ENCODE peak calls at places on chromosomes 2 and 18, in five cellular contexts. D, H, V, P and Q are unnamed samples.

GRCh38 chr2:207925601-207926000 is 99.7 kb downstream of the PLEKHM3 start:
- DNase-seq in H (no peak), P (no peak), D (no peak), V (no peak), Q (no peak)

GRCh38 chr2:189178007-189178406 is 1.6 kb downstream of the COL5A2 start:
- DNase-seq in H (no peak), P (no peak), D (no peak), V (no peak), Q (no peak)

GRCh38 chr18:74505776-74506175 is 9.6 kb downstream of the CNDP2 start:
- DNase-seq in V (no peak), D (no peak), P (no peak), H (no peak), Q (no peak)

GRCh38 chr2:20612835-20613341 is 38.0 kb downstream of the HS1BP3 start:
- DNase-seq in H (no peak), V (no peak), P (no peak), D (no peak), Q (peak; percentile 23)

GRCh38 chr2:217789736-217790181 is 213.0 kb downstream of the TNS1 start:
- DNase-seq in V (no peak), D (no peak), H (no peak), P (no peak), Q (peak; percentile 65)

GRCh38 chr2:54728669-54729120 is 5.2 kb downstream of the EML6 start:
- DNase-seq in H (no peak), P (peak; percentile 51), V (no peak), D (no peak), Q (no peak)

GRCh38 chr2:96135171-96135570 is 3.1 kb downstream of the ASTL start:
- DNase-seq in V (no peak), P (no peak), H (no peak), D (no peak), Q (no peak)

GRCh38 chr2:215851091-215851490 is 162.3 kb downstream of the MREG start:
- DNase-seq in H (no peak), D (no peak), V (no peak), P (no peak), Q (no peak)

GRCh38 chr18:28003451-28003850 is 173.5 kb downstream of the CDH2 start:
- DNase-seq in V (no peak), P (no peak), D (no peak), H (no peak), Q (no peak)

GRCh38 chr2:1730047-1730937 is 14.0 kb downstream of the PXDN start:
- DNase-seq in V (peak; percentile 48), P (peak; percentile 61), H (peak; percentile 64), D (no peak), Q (peak; percentile 19)

GRCh38 chr18:78753240-78753639 is 226.4 kb upstream of the SALL3 start:
- DNase-seq in D (no peak), P (no peak), V (no peak), H (no peak), Q (no peak)

GRCh38 chr2:207394812-207395534 is 134.8 kb upstream of the CREB1 start:
- DNase-seq in D (no peak), H (no peak), P (peak; percentile 93), V (peak; percentile 15), Q (no peak)

GRCh38 chr18:49447810-49448745 is 12.4 kb downstream of the DYM start:
- DNase-seq in D (peak; percentile 16), H (peak; percentile 22), V (no peak), P (peak; percentile 54), Q (no peak)

GRCh38 chr18:48049757-48050156 is 119.3 kb upstream of the SMAD2 start:
- DNase-seq in H (no peak), D (no peak), V (no peak), P (no peak), Q (no peak)

GRCh38 chr18:13934058-13934457 is 18.7 kb upstream of the MC2R start:
- DNase-seq in V (no peak), P (no peak), D (no peak), H (no peak), Q (no peak)

GRCh38 chr18:50011813-50012445 is 183.0 kb downstream of the MYO5B start:
- DNase-seq in D (no peak), H (no peak), V (no peak), P (no peak), Q (no peak)

GRCh38 chr2:143205106-143205764 is 76.0 kb downstream of the ARHGAP15 start:
- DNase-seq in P (no peak), H (no peak), V (no peak), D (no peak), Q (no peak)

GRCh38 chr2:103963331-103963730 is 890.6 kb upstream of the POU3F3 start:
- DNase-seq in D (no peak), P (no peak), H (no peak), V (no peak), Q (no peak)

GRCh38 chr2:238669046-238669445 is 178.8 kb upstream of the TWIST2 start:
- DNase-seq in V (no peak), H (no peak), P (no peak), D (no peak), Q (no peak)

GRCh38 chr2:230922951-230923717 is 1.9 kb downstream of the GPR55 start:
- DNase-seq in H (no peak), V (peak; percentile 5), P (no peak), D (no peak), Q (no peak)

GRCh38 chr2:240523451-240524281 is 34.1 kb downstream of the ANKMY1 start:
- DNase-seq in D (no peak), H (no peak), V (no peak), P (no peak), Q (no peak)

GRCh38 chr2:101616411-101616810 is 81.1 kb upstream of the MAP4K4 start:
- DNase-seq in V (no peak), P (no peak), D (no peak), H (peak; percentile 29), Q (no peak)

GRCh38 chr2:95760839-95761525 is 169.2 kb downstream of the TRIM43 start:
- DNase-seq in H (no peak), D (peak; percentile 43), P (peak; percentile 20), V (no peak), Q (no peak)

DNA sequence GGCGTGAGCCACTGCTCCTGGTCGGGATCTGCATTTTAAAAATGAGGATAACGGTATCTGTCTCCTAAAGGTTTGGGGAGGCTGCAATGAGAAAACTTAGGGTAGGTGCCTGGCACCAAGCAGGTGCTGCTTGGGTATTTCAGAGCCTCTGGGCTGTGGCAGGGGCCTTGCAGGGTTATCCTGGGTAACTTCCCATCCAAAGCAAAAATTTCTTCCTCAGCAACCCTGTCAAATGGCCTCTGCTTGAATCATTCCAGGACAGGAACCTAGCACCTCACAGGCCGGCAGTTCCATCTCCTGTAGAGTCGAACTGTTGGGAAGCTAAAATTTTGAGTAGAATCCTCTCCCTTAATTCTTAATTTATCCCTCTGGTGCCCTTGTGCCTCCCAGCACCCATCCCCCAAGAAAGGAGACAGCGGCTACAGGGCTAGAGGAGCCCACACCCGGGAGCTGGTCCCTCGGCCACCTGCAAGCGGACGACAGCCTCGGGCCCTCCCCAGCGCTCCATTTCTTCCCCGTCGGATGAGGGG is 868 bp downstream of the CGREF1 start:
- DNase-seq in V (no peak), H (peak; percentile 52), P (no peak), D (no peak), Q (no peak)
- H3K4me3 ChIP-seq in V (peak overlapping the region; percentile 42), H (peak overlapping the region; percentile 60), P (peak overlapping the region; percentile 60), D (no peak overlapping the region), Q (peak overlapping the region; percentile 52)

GRCh38 chr2:197311521-197312033 is 997 bp upstream of the ANKRD44 start:
- DNase-seq in V (no peak), P (no peak), H (peak; percentile 33), D (no peak), Q (no peak)
- H3K4me3 ChIP-seq in V (no peak overlapping the region), P (no peak overlapping the region), H (no peak overlapping the region), D (no peak overlapping the region), Q (no peak overlapping the region)

DNA sequence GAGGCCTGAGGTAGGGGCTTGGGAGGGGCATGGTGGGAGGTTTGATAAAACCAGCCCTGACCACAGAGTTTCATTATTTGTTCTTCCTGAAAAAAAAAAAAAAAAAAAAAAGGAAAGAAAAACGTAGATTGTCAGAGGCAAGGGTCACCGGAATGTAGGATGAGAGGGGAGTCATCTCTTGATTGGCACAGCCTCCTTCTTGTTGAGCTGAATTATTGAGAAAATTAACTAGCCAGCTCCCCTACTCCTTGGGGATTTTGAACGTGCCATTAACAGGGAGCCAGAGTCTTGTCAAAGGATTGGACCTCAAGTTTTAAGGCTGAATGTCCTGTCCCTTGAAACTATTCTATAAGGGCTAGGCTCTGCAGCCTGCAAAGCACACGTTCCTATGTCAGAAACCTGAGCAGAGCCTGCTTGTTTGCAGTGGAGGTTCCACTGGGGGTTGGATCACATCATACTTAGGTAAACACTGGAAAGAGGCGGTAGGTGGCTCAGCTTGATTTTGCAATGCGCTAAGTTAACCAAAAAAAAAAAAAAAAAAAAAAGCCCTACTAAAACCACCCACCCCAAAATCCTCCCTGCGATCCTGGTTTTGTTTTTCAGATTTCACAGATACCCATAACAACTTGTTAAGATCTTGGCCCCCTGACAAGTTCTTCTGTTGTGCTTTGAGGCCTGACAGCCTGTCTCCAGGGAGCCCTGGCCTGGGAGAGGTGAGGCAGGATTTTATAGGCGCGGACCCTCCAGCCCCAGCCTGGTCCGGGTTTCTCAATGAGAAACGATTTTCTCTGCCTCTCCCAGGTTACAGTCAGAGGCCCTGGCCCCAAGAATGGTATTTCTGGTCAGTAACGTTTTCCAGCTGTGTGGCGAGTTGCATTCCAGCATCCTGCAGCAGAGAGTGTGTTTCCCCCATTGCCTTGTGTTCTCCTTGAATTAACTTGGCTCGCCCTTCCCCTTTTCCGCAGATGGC is 2.5 kb downstream of the INHBB start:
- DNase-seq in H (no peak), V (no peak), P (no peak), D (peak; percentile 34), Q (no peak)
- H3K4me3 ChIP-seq in H (no peak overlapping the region), V (no peak overlapping the region), P (no peak overlapping the region), D (no peak overlapping the region), Q (no peak overlapping the region)

GRCh38 chr2:174772492-174772801 is 8.2 kb upstream of the CHRNA1 start:
- DNase-seq in V (no peak), P (no peak), H (no peak), D (no peak), Q (no peak)
- H3K4me3 ChIP-seq in V (no peak overlapping the region), P (no peak overlapping the region), H (no peak overlapping the region), D (no peak overlapping the region), Q (no peak overlapping the region)

DNA sequence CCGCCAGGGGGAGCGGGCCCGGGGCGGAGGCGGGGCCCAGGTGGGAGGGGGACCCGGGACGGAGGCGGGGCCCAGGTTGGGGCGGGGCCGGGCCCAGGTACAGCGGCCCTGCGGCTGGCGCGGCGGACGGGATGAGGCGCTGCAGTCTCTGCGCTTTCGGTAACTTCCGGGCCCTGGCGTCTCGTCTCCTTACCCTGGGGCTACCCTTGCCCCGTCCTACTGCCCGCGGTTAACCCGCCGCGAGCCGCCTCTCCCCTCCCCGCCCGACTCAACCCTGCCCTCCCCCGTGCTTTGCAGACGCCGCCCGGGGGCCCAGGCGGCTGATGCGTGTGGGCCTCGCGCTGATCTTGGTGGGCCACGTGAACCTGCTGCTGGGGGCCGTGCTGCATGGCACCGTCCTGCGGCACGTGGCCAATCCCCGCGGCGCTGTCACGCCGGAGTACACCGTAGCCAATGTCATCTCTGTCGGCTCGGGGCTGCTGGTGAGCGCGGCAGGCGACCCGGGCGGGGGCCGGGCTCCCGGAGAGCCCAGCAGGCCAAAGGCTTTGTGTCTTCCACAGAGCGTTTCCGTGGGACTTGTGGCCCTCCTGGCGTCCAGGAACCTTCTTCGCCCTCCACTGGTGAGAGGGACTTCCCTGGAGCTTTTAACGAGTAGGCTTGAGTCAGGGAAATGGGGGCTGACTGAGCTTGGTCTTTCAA is at the start of gene KRTCAP3:
- DNase-seq in D (peak; percentile 85), P (no peak), H (peak; percentile 58), V (peak; percentile 58), Q (peak; percentile 58)
- H3K4me3 ChIP-seq in D (no peak within 1 kb of the TSS), P (no peak within 1 kb of the TSS), H (no peak within 1 kb of the TSS), V (peak within 1 kb of the TSS; percentile 18), Q (peak within 1 kb of the TSS; percentile 38)

GRCh38 chr2:144683955-144684354 is 164.0 kb upstream of the ZEB2 start:
- DNase-seq in P (no peak), H (no peak), V (no peak), D (no peak), Q (no peak)
- H3K4me3 ChIP-seq in P (no peak overlapping the region), H (no peak overlapping the region), V (no peak overlapping the region), D (no peak overlapping the region), Q (no peak overlapping the region)